ENCODE peak calls at places on chromosomes 11 and 22, in seven cellular contexts. C, I, G, N, Z, X and J are unnamed samples.
A peak's percentile ranks its signal among the peaks of the same experiment; 100 is the strongest.

GRCh38 chr11:94737171-94737611 is 31.0 kb upstream of the AMOTL1 start:
- DNase-seq in C (no peak), I (no peak), G (no peak), N (peak; percentile 64), Z (peak; percentile 64), X (no peak), J (no peak)

GRCh38 chr11:58639103-58639502 is 16.6 kb downstream of the CNTF start:
- DNase-seq in C (no peak), I (no peak), G (no peak), N (no peak), Z (no peak), X (no peak), J (no peak)

GRCh38 chr11:73273246-73273890 is 1.2 kb downstream of the P2RY6 start:
- DNase-seq in C (no peak), I (no peak), G (no peak), N (no peak), Z (no peak), X (no peak), J (no peak)

GRCh38 chr11:130462101-130462885 is 13.8 kb downstream of the ADAMTS15 start:
- DNase-seq in C (no peak), I (no peak), G (no peak), N (no peak), Z (no peak), X (no peak), J (no peak)

GRCh38 chr11:60857378-60858232 is 1.9 kb upstream of the PTGDR2 start:
- DNase-seq in C (no peak), I (no peak), G (no peak), N (no peak), Z (peak; percentile 29), X (no peak), J (no peak)

GRCh38 chr11:102109896-102110760 is at the start of gene YAP1:
- DNase-seq in C (peak; percentile 57), I (peak; percentile 57), G (no peak), N (peak; percentile 97), Z (peak; percentile 95), X (peak; percentile 77), J (peak; percentile 23)

GRCh38 chr11:8910662-8911039 is 338 bp upstream of the AKIP1 start:
- DNase-seq in C (no peak), I (no peak), G (no peak), N (no peak), Z (no peak), X (no peak), J (no peak)

GRCh38 chr11:43968719-43969118 is 26.3 kb downstream of the C11orf96 start:
- DNase-seq in C (no peak), I (no peak), G (no peak), N (no peak), Z (no peak), X (no peak), J (no peak)

GRCh38 chr22:35443790-35444684 is 44.1 kb downstream of the MCM5 start:
- DNase-seq in C (peak; percentile 87), I (no peak), G (no peak), N (no peak), Z (no peak), X (no peak), J (no peak)

GRCh38 chr22:44693756-44694155 is 8.2 kb upstream of the PRR5 start:
- DNase-seq in C (peak; percentile 36), I (no peak), G (peak; percentile 28), N (no peak), Z (no peak), X (no peak), J (no peak)

GRCh38 chr22:35310556-35311550 is 11.2 kb downstream of the TOM1 start:
- DNase-seq in C (peak; percentile 43), I (no peak), G (no peak), N (no peak), Z (peak; percentile 6), X (no peak), J (no peak)

GRCh38 chr22:43365715-43366440 is 22.7 kb upstream of the SCUBE1 start:
- DNase-seq in C (no peak), I (no peak), G (no peak), N (no peak), Z (no peak), X (no peak), J (no peak)

GRCh38 chr11:97832451-97832850 is 1188.3 kb upstream of the CNTN5 start:
- DNase-seq in C (no peak), I (no peak), G (no peak), N (no peak), Z (no peak), X (no peak), J (no peak)

GRCh38 chr22:22433770-22434169 is 74.8 kb downstream of the ZNF280B start:
- DNase-seq in C (no peak), I (no peak), G (no peak), N (no peak), Z (no peak), X (no peak), J (no peak)

GRCh38 chr11:126570489-126570888 is 215.0 kb downstream of the ST3GAL4 start:
- DNase-seq in C (peak; percentile 55), I (no peak), G (no peak), N (no peak), Z (no peak), X (no peak), J (peak; percentile 97)

GRCh38 chr11:76380161-76380976 is 563 bp downstream of the THAP12 start:
- DNase-seq in C (peak; percentile 66), I (peak; percentile 74), G (no peak), N (peak; percentile 10), Z (peak; percentile 18), X (peak; percentile 64), J (no peak)

GRCh38 chr22:37726240-37726887 is 29.5 kb downstream of the TRIOBP start:
- DNase-seq in C (no peak), I (no peak), G (no peak), N (peak; percentile 50), Z (peak; percentile 62), X (peak; percentile 66), J (no peak)

GRCh38 chr11:134761926-134762247 is 349.8 kb upstream of the B3GAT1 start:
- DNase-seq in C (no peak), I (no peak), G (no peak), N (no peak), Z (no peak), X (no peak), J (no peak)

GRCh38 chr11:79047356-79047755 is 393.5 kb downstream of the TENM4 start:
- DNase-seq in C (peak; percentile 74), I (no peak), G (no peak), N (no peak), Z (no peak), X (no peak), J (no peak)

GRCh38 chr11:45933131-45933821 is 10.8 kb downstream of the LARGE2 start:
- DNase-seq in C (no peak), I (no peak), G (no peak), N (peak; percentile 33), Z (no peak), X (peak; percentile 63), J (no peak)

GRCh38 chr11:44784438-44784760 is 57.6 kb downstream of the TSPAN18 start:
- DNase-seq in C (no peak), I (no peak), G (no peak), N (no peak), Z (no peak), X (no peak), J (no peak)

GRCh38 chr11:77547047-77547836 is 42.5 kb upstream of the AQP11 start:
- DNase-seq in C (no peak), I (no peak), G (no peak), N (no peak), Z (no peak), X (no peak), J (no peak)

GRCh38 chr22:25747245-25747944 is 5.4 kb downstream of the MYO18B start:
- DNase-seq in C (peak; percentile 79), I (no peak), G (no peak), N (peak; percentile 94), Z (peak; percentile 85), X (no peak), J (no peak)

GRCh38 chr11:121464352-121464946 is 11.7 kb upstream of the SORL1-AS1 start:
- DNase-seq in C (peak; percentile 68), I (peak; percentile 92), G (peak; percentile 43), N (peak; percentile 89), Z (peak; percentile 93), X (peak; percentile 58), J (no peak)

GRCh38 chr11:67071420-67072284 is 15.0 kb downstream of the RHOD start:
- DNase-seq in C (peak; percentile 74), I (peak; percentile 78), G (no peak), N (peak; percentile 56), Z (peak; percentile 74), X (peak; percentile 94), J (no peak)

GRCh38 chr11:28346209-28346608 is 238.0 kb downstream of the METTL15 start:
- DNase-seq in C (no peak), I (no peak), G (no peak), N (peak; percentile 44), Z (no peak), X (no peak), J (no peak)

GRCh38 chr22:28930357-28931007 is 47.1 kb downstream of the ZNRF3 start:
- DNase-seq in C (peak; percentile 65), I (no peak), G (peak; percentile 21), N (no peak), Z (peak; percentile 73), X (no peak), J (no peak)

GRCh38 chr22:46237453-46238158 is 12.5 kb downstream of the CDPF1 start:
- DNase-seq in C (no peak), I (no peak), G (no peak), N (no peak), Z (no peak), X (no peak), J (no peak)

GRCh38 chr22:38257650-38258246 is 15.1 kb downstream of the TMEM184B start:
- DNase-seq in C (peak; percentile 95), I (no peak), G (peak; percentile 82), N (no peak), Z (no peak), X (no peak), J (peak; percentile 94)